ENCODE peak calls at places on chromosomes 2 and 18, in five cellular contexts. One of them, this sample, is unnamed.

GRCh38 chr2:43192039-43192438 is 34.4 kb downstream of the ZFP36L2 start:
- DNase-seq in Calu3: no peak
- DNase-seq in AG04449: no peak
- DNase-seq in B cell: no peak
- DNase-seq in right lobe of liver: no peak
- DNase-seq in this sample: no peak

GRCh38 chr2:3198119-3198518 is 179.5 kb downstream of the EIPR1 start:
- DNase-seq in Calu3: no peak
- DNase-seq in AG04449: no peak
- DNase-seq in B cell: no peak
- DNase-seq in right lobe of liver: no peak
- DNase-seq in this sample: no peak

GRCh38 chr2:100704156-100704555 is 115.8 kb upstream of the NPAS2 start:
- DNase-seq in Calu3: no peak
- DNase-seq in AG04449: no peak
- DNase-seq in B cell: no peak
- DNase-seq in right lobe of liver: no peak
- DNase-seq in this sample: no peak

GRCh38 chr2:160427629-160428424 is 65.8 kb downstream of the RBMS1 start:
- DNase-seq in Calu3: no peak
- DNase-seq in AG04449: no peak
- DNase-seq in B cell: peak; percentile 38
- DNase-seq in right lobe of liver: no peak
- DNase-seq in this sample: no peak

GRCh38 chr18:38923136-38923535 is 1357.5 kb upstream of the CELF4 start:
- DNase-seq in Calu3: no peak
- DNase-seq in AG04449: no peak
- DNase-seq in B cell: no peak
- DNase-seq in right lobe of liver: no peak
- DNase-seq in this sample: no peak

GRCh38 chr18:40055262-40055661 is 1899.8 kb upstream of the PIK3C3 start:
- DNase-seq in Calu3: no peak
- DNase-seq in AG04449: no peak
- DNase-seq in B cell: no peak
- DNase-seq in right lobe of liver: no peak
- DNase-seq in this sample: no peak

GRCh38 chr18:58097127-58097906 is 53.3 kb downstream of the NEDD4L start:
- DNase-seq in Calu3: no peak
- DNase-seq in AG04449: no peak
- DNase-seq in B cell: no peak
- DNase-seq in right lobe of liver: peak; percentile 79
- DNase-seq in this sample: no peak

GRCh38 chr2:239970004-239970623 is 55.0 kb downstream of the NDUFA10 start:
- DNase-seq in Calu3: no peak
- DNase-seq in AG04449: no peak
- DNase-seq in B cell: no peak
- DNase-seq in right lobe of liver: no peak
- DNase-seq in this sample: no peak

GRCh38 chr2:78145395-78145996 is 623.3 kb upstream of the LRRTM4 start:
- DNase-seq in Calu3: no peak
- DNase-seq in AG04449: no peak
- DNase-seq in B cell: no peak
- DNase-seq in right lobe of liver: no peak
- DNase-seq in this sample: no peak

GRCh38 chr2:181164699-181165098 is 184.3 kb downstream of the UBE2E3 start:
- DNase-seq in Calu3: no peak
- DNase-seq in AG04449: no peak
- DNase-seq in B cell: no peak
- DNase-seq in right lobe of liver: no peak
- DNase-seq in this sample: peak; percentile 34

GRCh38 chr2:238613610-238614009 is 186.9 kb downstream of the ASB1 start:
- DNase-seq in Calu3: no peak
- DNase-seq in AG04449: no peak
- DNase-seq in B cell: no peak
- DNase-seq in right lobe of liver: no peak
- DNase-seq in this sample: no peak

GRCh38 chr2:98543842-98544241 is 64.5 kb downstream of the COA5 start:
- DNase-seq in Calu3: no peak
- DNase-seq in AG04449: no peak
- DNase-seq in B cell: no peak
- DNase-seq in right lobe of liver: no peak
- DNase-seq in this sample: no peak

GRCh38 chr2:26186371-26186770 is 13.5 kb downstream of the GAREM2 start:
- DNase-seq in Calu3: no peak
- DNase-seq in AG04449: no peak
- DNase-seq in B cell: no peak
- DNase-seq in right lobe of liver: no peak
- DNase-seq in this sample: no peak

GRCh38 chr2:106956416-106956815 is 70.4 kb upstream of the ST6GAL2 start:
- DNase-seq in Calu3: no peak
- DNase-seq in AG04449: no peak
- DNase-seq in B cell: no peak
- DNase-seq in right lobe of liver: no peak
- DNase-seq in this sample: no peak

GRCh38 chr2:171841996-171842395 is 52.0 kb downstream of the SLC25A12 start:
- DNase-seq in Calu3: no peak
- DNase-seq in AG04449: no peak
- DNase-seq in B cell: no peak
- DNase-seq in right lobe of liver: no peak
- DNase-seq in this sample: no peak

GRCh38 chr18:77098033-77098432 is 34.5 kb downstream of the MBP start:
- DNase-seq in Calu3: no peak
- DNase-seq in AG04449: no peak
- DNase-seq in B cell: no peak
- DNase-seq in right lobe of liver: no peak
- DNase-seq in this sample: no peak

GRCh38 chr2:136527560-136527959 is 237.8 kb upstream of the THSD7B start:
- DNase-seq in Calu3: peak; percentile 25
- DNase-seq in AG04449: no peak
- DNase-seq in B cell: no peak
- DNase-seq in right lobe of liver: no peak
- DNase-seq in this sample: no peak

GRCh38 chr18:60019463-60019840 is 119.7 kb downstream of the PMAIP1 start:
- DNase-seq in Calu3: no peak
- DNase-seq in AG04449: peak; percentile 72
- DNase-seq in B cell: no peak
- DNase-seq in right lobe of liver: no peak
- DNase-seq in this sample: no peak

GRCh38 chr2:8090748-8091700 is 590.8 kb upstream of the ID2 start:
- DNase-seq in Calu3: peak; percentile 59
- DNase-seq in AG04449: peak; percentile 61
- DNase-seq in B cell: no peak
- DNase-seq in right lobe of liver: no peak
- DNase-seq in this sample: no peak

GRCh38 chr2:44628297-44628696 is 266.6 kb downstream of the CAMKMT start:
- DNase-seq in Calu3: no peak
- DNase-seq in AG04449: no peak
- DNase-seq in B cell: no peak
- DNase-seq in right lobe of liver: no peak
- DNase-seq in this sample: no peak

GRCh38 chr18:28177828-28178635 is 1.1 kb upstream of the CDH2 start:
- DNase-seq in Calu3: peak; percentile 35
- DNase-seq in AG04449: no peak
- DNase-seq in B cell: peak; percentile 34
- DNase-seq in right lobe of liver: peak; percentile 82
- DNase-seq in this sample: peak; percentile 40

GRCh38 chr2:37896319-37896718 is 28.8 kb upstream of the RMDN2 start:
- DNase-seq in Calu3: no peak
- DNase-seq in AG04449: no peak
- DNase-seq in B cell: no peak
- DNase-seq in right lobe of liver: no peak
- DNase-seq in this sample: no peak
- TF ChIP-seq CTCF in Calu3: no peak
- TF ChIP-seq CTCF in AG04449: no peak
- TF ChIP-seq CTCF in B cell: no peak
- TF ChIP-seq CTCF in right lobe of liver: peak; percentile 45
- TF ChIP-seq CTCF in this sample: peak; percentile 15

GRCh38 chr2:113173563-113174368 is at the start of gene PSD4:
- DNase-seq in Calu3: no peak
- DNase-seq in AG04449: no peak
- DNase-seq in B cell: peak; percentile 68
- DNase-seq in right lobe of liver: peak; percentile 78
- DNase-seq in this sample: peak; percentile 91

GRCh38 chr2:113176696-113177355 is 3.1 kb downstream of the PSD4 start:
- DNase-seq in Calu3: no peak
- DNase-seq in AG04449: no peak
- DNase-seq in B cell: no peak
- DNase-seq in right lobe of liver: no peak
- DNase-seq in this sample: no peak

GRCh38 chr2:113174369-113174735 is 581 bp downstream of the PSD4 start:
- DNase-seq in Calu3: no peak
- DNase-seq in AG04449: no peak
- DNase-seq in B cell: no peak
- DNase-seq in right lobe of liver: no peak
- DNase-seq in this sample: no peak

GRCh38 chr2:113175736-113176695 is 2.2 kb downstream of the PSD4 start:
- DNase-seq in Calu3: no peak
- DNase-seq in AG04449: no peak
- DNase-seq in B cell: peak; percentile 69
- DNase-seq in right lobe of liver: no peak
- DNase-seq in this sample: no peak

GRCh38 chr2:113175101-113175628 is 1.4 kb downstream of the PSD4 start:
- DNase-seq in Calu3: no peak
- DNase-seq in AG04449: no peak
- DNase-seq in B cell: peak; percentile 74
- DNase-seq in right lobe of liver: no peak
- DNase-seq in this sample: peak; percentile 91
- TF ChIP-seq CTCF in Calu3: no peak
- TF ChIP-seq CTCF in AG04449: no peak
- TF ChIP-seq CTCF in B cell: no peak
- TF ChIP-seq CTCF in right lobe of liver: no peak
- TF ChIP-seq CTCF in this sample: no peak

DNA sequence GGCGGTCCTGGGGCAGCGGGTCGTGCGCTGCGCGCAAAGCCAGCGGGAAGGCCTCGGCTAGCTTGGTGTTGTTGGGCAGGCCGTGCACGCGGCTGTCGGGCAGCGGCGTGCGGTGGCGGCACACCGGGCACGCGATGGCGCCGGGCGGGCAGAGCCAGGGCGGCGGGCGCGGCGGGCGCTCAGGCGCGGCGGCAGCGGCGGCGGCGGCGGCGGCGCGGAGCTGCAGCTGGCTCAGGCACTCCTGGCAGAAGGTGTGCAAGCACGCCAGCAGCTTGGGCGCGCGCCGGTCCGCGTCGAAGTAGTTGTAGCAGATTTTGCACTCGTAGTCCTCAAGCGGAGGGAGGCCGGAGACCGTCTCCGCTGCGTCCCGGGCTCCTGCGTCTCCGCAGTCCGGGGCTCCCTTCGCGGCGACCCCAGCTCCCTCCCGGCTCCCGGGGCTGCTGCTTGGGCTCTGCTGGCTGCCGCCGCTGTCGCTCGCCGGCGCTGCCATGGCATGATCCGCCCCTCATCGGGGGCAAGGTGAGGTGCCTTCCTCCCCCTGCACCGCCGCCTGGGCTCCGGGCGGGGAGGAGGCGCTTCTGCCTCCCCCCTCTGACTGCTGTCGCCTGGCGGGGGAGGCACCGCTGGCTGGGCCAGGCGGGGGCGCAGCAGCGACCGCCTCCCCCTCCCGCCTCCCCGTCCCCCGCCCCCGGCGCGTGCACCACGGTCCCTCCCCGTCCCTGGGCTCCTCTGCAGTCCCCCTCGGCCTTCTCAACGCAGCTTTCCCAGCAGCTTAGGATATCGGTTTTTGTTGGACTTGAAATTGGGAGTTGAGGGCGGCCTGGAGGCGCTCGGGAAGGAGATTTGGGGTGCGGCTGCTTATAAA is 21.0 kb upstream of the PAX3 start:
- DNase-seq in Calu3: peak; percentile 52
- DNase-seq in AG04449: no peak
- DNase-seq in B cell: peak; percentile 55
- DNase-seq in right lobe of liver: peak; percentile 48
- DNase-seq in this sample: peak; percentile 77
- TF ChIP-seq CTCF in Calu3: no peak
- TF ChIP-seq CTCF in AG04449: no peak
- TF ChIP-seq CTCF in B cell: no peak
- TF ChIP-seq CTCF in right lobe of liver: no peak
- TF ChIP-seq CTCF in this sample: peak; percentile 8

GRCh38 chr2:58428286-58428552 is 187.1 kb upstream of the FANCL start:
- DNase-seq in Calu3: peak; percentile 13
- DNase-seq in AG04449: no peak
- DNase-seq in B cell: peak; percentile 43
- DNase-seq in right lobe of liver: no peak
- DNase-seq in this sample: peak; percentile 62
- TF ChIP-seq CTCF in Calu3: no peak
- TF ChIP-seq CTCF in AG04449: no peak
- TF ChIP-seq CTCF in B cell: no peak
- TF ChIP-seq CTCF in right lobe of liver: no peak
- TF ChIP-seq CTCF in this sample: no peak

GRCh38 chr2:105179469-105180372 is 61.8 kb upstream of the GPR45 start:
- DNase-seq in Calu3: peak; percentile 69
- DNase-seq in AG04449: no peak
- DNase-seq in B cell: no peak
- DNase-seq in right lobe of liver: no peak
- DNase-seq in this sample: peak; percentile 51
- TF ChIP-seq CTCF in Calu3: peak; percentile 34
- TF ChIP-seq CTCF in AG04449: peak; percentile 33
- TF ChIP-seq CTCF in B cell: no peak
- TF ChIP-seq CTCF in right lobe of liver: peak; percentile 22
- TF ChIP-seq CTCF in this sample: peak; percentile 15

DNA sequence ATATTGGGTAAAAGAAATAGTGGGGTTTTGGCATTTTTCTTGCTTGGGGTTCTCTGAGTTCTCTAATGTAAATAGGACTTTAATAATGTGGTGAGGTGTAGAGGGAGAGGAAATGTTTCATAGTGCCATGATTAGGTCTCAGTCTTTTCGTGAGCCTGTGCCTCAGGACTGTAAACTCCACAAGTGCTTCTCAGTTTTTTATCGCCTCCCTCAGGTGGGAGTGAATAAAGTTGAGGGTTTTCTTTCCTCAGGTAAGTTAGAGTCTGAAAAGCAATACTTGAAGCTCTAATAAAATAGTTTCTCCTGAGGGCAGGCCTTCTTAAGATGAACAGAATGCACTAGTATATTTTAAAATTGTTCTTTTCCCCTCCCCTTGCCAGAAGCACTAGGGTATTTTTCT is 243.1 kb upstream of the SETBP1 start:
- DNase-seq in Calu3: no peak
- DNase-seq in AG04449: no peak
- DNase-seq in B cell: no peak
- DNase-seq in right lobe of liver: no peak
- DNase-seq in this sample: no peak
- TF ChIP-seq CTCF in Calu3: no peak
- TF ChIP-seq CTCF in AG04449: no peak
- TF ChIP-seq CTCF in B cell: no peak
- TF ChIP-seq CTCF in right lobe of liver: no peak
- TF ChIP-seq CTCF in this sample: no peak

This sample was measured in GM13976.